ENCODE peak calls at places on chromosomes 16 and 17, in six cellular contexts. Z, A, B, J, L and M are unnamed samples.

GRCh38 chr16:8522757-8523156 is 67.6 kb downstream of the TMEM114 start:
- DNase-seq in Z (no peak), A (no peak), B (no peak), J (no peak), L (no peak), M (no peak)

GRCh38 chr16:87457724-87458423 is 35.0 kb downstream of the ZCCHC14 start:
- DNase-seq in Z (no peak), A (no peak), B (peak; percentile 97), J (peak; percentile 96), L (no peak), M (peak; percentile 93)

GRCh38 chr17:13337864-13338371 is 263.8 kb downstream of the HS3ST3A1 start:
- DNase-seq in Z (peak; percentile 25), A (no peak), B (peak; percentile 54), J (no peak), L (peak; percentile 29), M (no peak)

GRCh38 chr17:19015428-19015827 is 10.9 kb upstream of the FAM83G start:
- DNase-seq in Z (no peak), A (no peak), B (no peak), J (no peak), L (no peak), M (no peak)

GRCh38 chr17:74513987-74514631 is 17.2 kb downstream of the CD300LB start:
- DNase-seq in Z (no peak), A (no peak), B (peak; percentile 88), J (no peak), L (no peak), M (no peak)

GRCh38 chr17:50212121-50212843 is 10.9 kb upstream of the COL1A1 start:
- DNase-seq in Z (no peak), A (no peak), B (no peak), J (peak; percentile 80), L (no peak), M (no peak)

GRCh38 chr17:7043544-7044268 is at the start of gene SLC16A11:
- DNase-seq in Z (peak; percentile 55), A (no peak), B (no peak), J (no peak), L (no peak), M (no peak)

GRCh38 chr16:85303354-85303883 is 191.1 kb upstream of the CIBAR2 start:
- DNase-seq in Z (peak; percentile 78), A (peak; percentile 71), B (peak; percentile 65), J (no peak), L (peak; percentile 61), M (no peak)

GRCh38 chr17:79676796-79677195 is 53.9 kb upstream of the ENPP7 start:
- DNase-seq in Z (no peak), A (no peak), B (no peak), J (no peak), L (no peak), M (no peak)

GRCh38 chr17:44988256-44988942 is 20.3 kb upstream of the C1QL1 start:
- DNase-seq in Z (no peak), A (no peak), B (no peak), J (no peak), L (no peak), M (no peak)

GRCh38 chr17:17999364-18000007 is 26.8 kb downstream of the DRC3 start:
- DNase-seq in Z (no peak), A (no peak), B (no peak), J (no peak), L (no peak), M (no peak)

GRCh38 chr17:45235071-45236001 is 13.7 kb downstream of the FMNL1 start:
- DNase-seq in Z (peak; percentile 77), A (no peak), B (peak; percentile 54), J (no peak), L (peak; percentile 70), M (peak; percentile 9)

GRCh38 chr16:19432429-19432828 is 14.7 kb downstream of the TMC5 start:
- DNase-seq in Z (peak; percentile 37), A (no peak), B (peak; percentile 23), J (no peak), L (no peak), M (no peak)

GRCh38 chr17:82014971-82015310 is 7.7 kb downstream of the CENPX start:
- DNase-seq in Z (no peak), A (no peak), B (no peak), J (no peak), L (no peak), M (no peak)

GRCh38 chr16:84916156-84916555 is 95.2 kb downstream of the ZDHHC7 start:
- DNase-seq in Z (no peak), A (no peak), B (no peak), J (no peak), L (no peak), M (no peak)

GRCh38 chr17:42817866-42818265 is 6.2 kb downstream of the BECN1 start:
- DNase-seq in Z (no peak), A (no peak), B (no peak), J (no peak), L (no peak), M (no peak)

GRCh38 chr17:57751348-57751970 is 6.4 kb upstream of the CCDC182 start:
- DNase-seq in Z (no peak), A (no peak), B (no peak), J (no peak), L (no peak), M (no peak)

GRCh38 chr17:8118769-8119574 is 658 bp upstream of the ALOXE3 start:
- DNase-seq in Z (peak; percentile 90), A (peak; percentile 86), B (peak; percentile 65), J (no peak), L (peak; percentile 89), M (no peak)

GRCh38 chr17:21286066-21286770 is 1.7 kb downstream of the MAP2K3 start:
- DNase-seq in Z (peak; percentile 86), A (peak; percentile 96), B (peak; percentile 81), J (peak; percentile 91), L (peak; percentile 92), M (peak; percentile 98)

GRCh38 chr16:1260101-1260670 is 4.3 kb downstream of the TPSD1 start:
- DNase-seq in Z (no peak), A (no peak), B (no peak), J (no peak), L (no peak), M (no peak)
- H3K4me3 ChIP-seq in Z (no peak overlapping the region), A (no peak overlapping the region), B (no peak overlapping the region), J (no peak overlapping the region), L (no peak overlapping the region), M (no peak overlapping the region)

GRCh38 chr16:88681709-88682451 is 4.4 kb downstream of the SNAI3 start:
- DNase-seq in Z (no peak), A (peak; percentile 82), B (no peak), J (no peak), L (no peak), M (no peak)

GRCh38 chr16:88680554-88681083 is 5.7 kb downstream of the SNAI3 start:
- DNase-seq in Z (no peak), A (no peak), B (no peak), J (no peak), L (no peak), M (no peak)

GRCh38 chr16:88678224-88678979 is 7.9 kb downstream of the SNAI3 start:
- DNase-seq in Z (no peak), A (no peak), B (no peak), J (no peak), L (no peak), M (no peak)

GRCh38 chr16:88677721-88678120 is 8.6 kb downstream of the SNAI3 start:
- DNase-seq in Z (no peak), A (no peak), B (no peak), J (no peak), L (no peak), M (no peak)

DNA sequence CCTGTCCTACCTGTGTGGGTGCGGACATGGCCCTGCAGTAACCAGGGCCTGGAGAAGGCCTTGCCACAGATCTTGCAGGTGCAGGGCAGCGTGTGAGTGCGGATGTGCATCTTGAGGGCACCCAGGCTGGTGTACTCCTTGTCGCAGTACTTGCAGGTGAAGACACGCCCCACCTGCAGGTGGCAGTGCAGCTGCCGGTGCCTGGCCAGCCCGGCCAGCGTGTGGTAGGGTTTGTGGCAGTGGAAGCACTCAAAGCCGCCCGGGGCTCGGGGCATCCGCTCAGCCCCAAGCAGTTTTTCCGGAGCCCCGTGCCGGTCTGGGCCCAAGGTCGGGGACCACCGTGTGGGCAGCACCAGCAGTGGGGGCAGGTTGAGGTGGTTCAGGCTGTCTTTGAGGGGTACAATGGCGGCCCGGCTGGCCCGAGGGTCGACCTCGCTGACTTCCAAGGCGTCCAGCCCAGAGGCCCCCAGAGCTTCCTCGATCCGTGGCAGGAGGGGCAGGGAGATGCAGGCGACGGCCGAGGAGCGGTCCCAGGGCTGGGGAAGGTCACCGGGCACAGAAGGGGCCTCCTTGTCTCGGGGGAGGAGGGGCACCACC is 5.1 kb downstream of the SNAI3 start:
- DNase-seq in Z (peak; percentile 63), A (no peak), B (no peak), J (no peak), L (no peak), M (no peak)
- TF ChIP-seq CTCF in Z (peak; percentile 50), A (no peak), B (peak; percentile 83), J (peak; percentile 17), L (no peak), M (peak; percentile 3)

GRCh38 chr16:67249762-67250327 is 1.1 kb downstream of the SLC9A5 start:
- DNase-seq in Z (no peak), A (no peak), B (no peak), J (no peak), L (no peak), M (no peak)
- H3K4me3 ChIP-seq in Z (no peak overlapping the region), A (no peak overlapping the region), B (peak overlapping the region; percentile 92), J (peak overlapping the region; percentile 52), L (no peak overlapping the region), M (peak overlapping the region; percentile 66)

GRCh38 chr17:41324180-41325075 is 8.9 kb upstream of the KRTAP17-1 start:
- DNase-seq in Z (no peak), A (no peak), B (peak; percentile 28), J (no peak), L (no peak), M (no peak)
- TF ChIP-seq CTCF in Z (peak; percentile 25), A (no peak), B (peak; percentile 49), J (peak; percentile 32), L (no peak), M (peak; percentile 11)